ENCODE peak calls at places on chromosome 19, in six cellular contexts. K, A, U, N, W and C are unnamed samples.

GRCh38 chr19:13668964-13669363 is 95.4 kb upstream of the MRI1 start:
- DNase-seq in K (no peak), A (no peak), U (no peak), N (no peak), W (no peak), C (no peak)

GRCh38 chr19:50275577-50276368 is 53.4 kb downstream of the KCNC3 start:
- DNase-seq in K (no peak), A (no peak), U (no peak), N (no peak), W (no peak), C (no peak)

GRCh38 chr19:11152318-11153062 is 3.1 kb downstream of the SPC24 start:
- DNase-seq in K (no peak), A (no peak), U (peak; percentile 86), N (peak; percentile 92), W (peak; percentile 88), C (peak; percentile 35)

GRCh38 chr19:3013261-3013725 is 15.8 kb downstream of the TLE2 start:
- DNase-seq in K (no peak), A (no peak), U (no peak), N (no peak), W (peak; percentile 41), C (no peak)

GRCh38 chr19:32230441-32230840 is 115.0 kb upstream of the ZNF507 start:
- DNase-seq in K (no peak), A (no peak), U (no peak), N (no peak), W (no peak), C (no peak)

GRCh38 chr19:43438291-43439162 is 23.8 kb downstream of the TEX101 start:
- DNase-seq in K (no peak), A (no peak), U (no peak), N (peak; percentile 84), W (peak; percentile 14), C (peak; percentile 82)

GRCh38 chr19:19475845-19476828 is 39.2 kb downstream of the TSSK6 start:
- DNase-seq in K (peak; percentile 38), A (no peak), U (no peak), N (no peak), W (peak; percentile 21), C (no peak)

GRCh38 chr19:14427461-14427860 is 5.6 kb upstream of the PKN1 start:
- DNase-seq in K (no peak), A (no peak), U (no peak), N (no peak), W (no peak), C (no peak)

GRCh38 chr19:43606569-43607229 is 5.2 kb upstream of the SRRM5 start:
- DNase-seq in K (no peak), A (no peak), U (no peak), N (no peak), W (peak; percentile 10), C (no peak)

GRCh38 chr19:48553676-48554384 is 1.9 kb downstream of the SULT2B1 start:
- DNase-seq in K (peak; percentile 99), A (no peak), U (no peak), N (peak; percentile 77), W (peak; percentile 52), C (peak; percentile 89)

GRCh38 chr19:53511933-53512374 is 26.0 kb upstream of the ZNF331 start:
- DNase-seq in K (peak; percentile 61), A (peak; percentile 7), U (peak; percentile 82), N (peak; percentile 49), W (peak; percentile 71), C (peak; percentile 44)

GRCh38 chr19:44813331-44814131 is 4.6 kb downstream of the BCAM start:
- DNase-seq in K (peak; percentile 32), A (no peak), U (no peak), N (no peak), W (no peak), C (no peak)

GRCh38 chr19:49988433-49988832 is 27.5 kb upstream of the SIGLEC11 start:
- DNase-seq in K (no peak), A (no peak), U (no peak), N (peak; percentile 29), W (no peak), C (no peak)

GRCh38 chr19:11881151-11881800 is 6.3 kb upstream of the ZNF69 start:
- DNase-seq in K (peak; percentile 58), A (peak; percentile 23), U (peak; percentile 69), N (peak; percentile 62), W (peak; percentile 79), C (peak; percentile 54)

GRCh38 chr19:10095622-10095947 is 6.9 kb downstream of the ANGPTL6 start:
- DNase-seq in K (no peak), A (no peak), U (no peak), N (no peak), W (no peak), C (no peak)

GRCh38 chr19:6047741-6048231 is 62.5 kb downstream of the RFX2 start:
- DNase-seq in K (peak; percentile 76), A (peak; percentile 31), U (no peak), N (peak; percentile 56), W (peak; percentile 47), C (no peak)

GRCh38 chr19:14746891-14747290 is 31.5 kb downstream of the ADGRE2 start:
- DNase-seq in K (no peak), A (no peak), U (no peak), N (no peak), W (no peak), C (no peak)

GRCh38 chr19:48713041-48713863 is 6.3 kb downstream of the MAMSTR start:
- DNase-seq in K (peak; percentile 56), A (no peak), U (no peak), N (no peak), W (no peak), C (no peak)

GRCh38 chr19:19463348-19464117 is 51.8 kb downstream of the TSSK6 start:
- DNase-seq in K (no peak), A (no peak), U (peak; percentile 82), N (peak; percentile 82), W (peak; percentile 40), C (no peak)

GRCh38 chr19:33640773-33641172 is 19.0 kb downstream of the CHST8 start:
- DNase-seq in K (no peak), A (no peak), U (peak; percentile 48), N (no peak), W (no peak), C (no peak)

GRCh38 chr19:54105796-54106195 is 3.1 kb downstream of the NDUFA3 start:
- DNase-seq in K (no peak), A (no peak), U (no peak), N (no peak), W (no peak), C (no peak)

GRCh38 chr19:49592486-49593232 is 1.7 kb downstream of the PRR12 start:
- DNase-seq in K (no peak), A (no peak), U (no peak), N (no peak), W (peak; percentile 31), C (peak; percentile 33)

GRCh38 chr19:11324079-11324661 is 15.3 kb downstream of the RAB3D start:
- DNase-seq in K (peak; percentile 19), A (no peak), U (peak; percentile 84), N (peak; percentile 95), W (peak; percentile 71), C (peak; percentile 83)

GRCh38 chr19:8573316-8573715 is 3.9 kb downstream of the MYO1F start:
- DNase-seq in K (no peak), A (no peak), U (no peak), N (no peak), W (no peak), C (no peak)

GRCh38 chr19:16330368-16330801 is 5.8 kb downstream of the KLF2 start:
- DNase-seq in K (peak; percentile 25), A (peak; percentile 88), U (peak; percentile 94), N (peak; percentile 73), W (peak; percentile 63), C (peak; percentile 92)

GRCh38 chr19:39262496-39262895 is 5.7 kb upstream of the IFNL2 start:
- DNase-seq in K (peak; percentile 59), A (no peak), U (no peak), N (no peak), W (no peak), C (no peak)

GRCh38 chr19:57769345-57770131 is at the start of gene ZNF586:
- DNase-seq in K (peak; percentile 78), A (peak; percentile 63), U (peak; percentile 93), N (peak; percentile 93), W (peak; percentile 88), C (peak; percentile 90)

GRCh38 chr19:41616785-41617621 is 9.9 kb downstream of the CEACAM4 start:
- DNase-seq in K (peak; percentile 62), A (no peak), U (no peak), N (no peak), W (no peak), C (peak; percentile 19)

GRCh38 chr19:14031719-14032480 is at the start of gene IL27RA:
- DNase-seq in K (peak; percentile 67), A (no peak), U (peak; percentile 84), N (peak; percentile 30), W (peak; percentile 67), C (peak; percentile 48)

GRCh38 chr19:10603084-10603872 is 16.2 kb upstream of the AP1M2 start:
- DNase-seq in K (no peak), A (no peak), U (peak; percentile 83), N (no peak), W (peak; percentile 42), C (peak; percentile 53)

GRCh38 chr19:17656970-17657369 is 31.2 kb downstream of the UNC13A start:
- DNase-seq in K (no peak), A (no peak), U (no peak), N (no peak), W (no peak), C (no peak)

GRCh38 chr19:38004100-38004504 is 97.1 kb downstream of the SIPA1L3 start:
- DNase-seq in K (no peak), A (no peak), U (no peak), N (no peak), W (no peak), C (no peak)
- H3K4me1 ChIP-seq in K (peaks cover 11% of the 10 kb centered on the region), A (peaks cover 72% of the 10 kb centered on the region), U (no peaks in the 10 kb centered on the region), N (peaks cover 19% of the 10 kb centered on the region), W (peaks cover 24% of the 10 kb centered on the region), C (no peaks in the 10 kb centered on the region)

DNA sequence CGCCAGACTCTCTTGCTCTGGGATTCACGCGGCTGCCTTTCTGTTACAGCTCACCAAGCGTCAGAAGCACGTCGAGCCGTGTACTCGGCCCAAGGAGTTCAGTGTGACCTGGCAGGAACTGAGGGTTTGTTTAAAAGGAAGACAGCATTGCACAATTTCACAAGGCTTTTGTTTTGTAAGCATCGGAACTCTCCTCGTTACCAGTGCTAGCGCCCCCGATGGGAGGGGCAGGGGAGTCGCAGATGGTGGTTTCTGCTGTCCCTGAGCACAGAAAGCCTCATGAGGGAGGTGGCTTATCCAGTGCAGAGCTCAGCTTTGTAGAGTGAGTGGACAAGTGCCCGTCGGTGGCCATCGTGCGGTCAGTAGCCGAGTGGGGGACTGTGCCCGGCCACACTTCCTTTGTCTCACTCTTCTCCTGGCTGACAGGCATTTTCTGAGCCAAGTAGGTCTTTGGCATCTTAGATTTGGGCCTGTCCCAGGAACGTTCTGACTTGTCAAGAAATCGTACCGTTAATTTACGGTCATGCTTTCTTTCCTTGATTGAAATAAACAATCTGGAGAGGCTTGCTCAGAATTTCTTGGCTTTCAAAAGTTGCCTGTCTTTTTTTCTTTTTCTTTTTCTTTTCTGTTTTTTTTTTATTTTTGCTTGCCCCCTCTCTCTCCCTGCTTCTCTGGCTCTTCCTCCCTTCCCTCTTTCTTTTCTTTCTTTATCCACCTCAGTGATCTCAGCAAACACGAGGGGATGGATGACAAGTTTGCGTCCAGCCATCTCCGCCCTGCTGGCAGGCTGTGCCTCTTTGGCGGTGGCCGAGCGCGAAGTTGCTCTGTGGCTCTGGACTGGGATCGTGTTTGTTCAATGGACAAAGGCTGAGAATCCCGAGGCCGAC is 7.7 kb downstream of the KDM4B start:
- DNase-seq in K (peak; percentile 35), A (no peak), U (peak; percentile 88), N (peak; percentile 99), W (peak; percentile 46), C (no peak)
- H3K4me1 ChIP-seq in K (no peaks in the 10 kb centered on the region), A (peaks cover 60% of the 10 kb centered on the region), U (no peaks in the 10 kb centered on the region), N (peaks cover 38% of the 10 kb centered on the region), W (peaks cover 78% of the 10 kb centered on the region), C (peaks cover 12% of the 10 kb centered on the region)

GRCh38 chr19:47179643-47180310 is 49.1 kb downstream of the SAE1 start:
- DNase-seq in K (no peak), A (no peak), U (peak; percentile 24), N (no peak), W (no peak), C (no peak)
- H3K4me1 ChIP-seq in K (no peaks in the 10 kb centered on the region), A (peaks cover 19% of the 10 kb centered on the region), U (no peaks in the 10 kb centered on the region), N (peaks cover 8% of the 10 kb centered on the region), W (no peaks in the 10 kb centered on the region), C (no peaks in the 10 kb centered on the region)

GRCh38 chr19:36797786-36798108 is 25.1 kb upstream of the ZNF850 start:
- DNase-seq in K (no peak), A (no peak), U (no peak), N (no peak), W (no peak), C (no peak)
- H3K4me1 ChIP-seq in K (no peaks in the 10 kb centered on the region), A (no peaks in the 10 kb centered on the region), U (no peaks in the 10 kb centered on the region), N (no peaks in the 10 kb centered on the region), W (peaks cover 17% of the 10 kb centered on the region), C (no peaks in the 10 kb centered on the region)